ENCODE peak calls at places on chromosomes 7 and 10, in five cellular contexts. Q is GM13977, Z is lung, S is heart right ventricle, N is RWPE1. H is an unnamed sample.

GRCh38 chr7:884191-885003 is 8.0 kb downstream of the GET4 start:
- DNase-seq in N (no peak), Z (no peak), Q (no peak), S (no peak), H (no peak)

GRCh38 chr10:118112496-118113125 is 65.9 kb upstream of the RAB11FIP2 start:
- DNase-seq in S (no peak), N (no peak), Q (no peak), Z (no peak), H (no peak)

GRCh38 chr7:137878333-137878961 is 31.7 kb upstream of the DGKI start:
- DNase-seq in S (peak), N (no peak), Q (no peak), Z (no peak), H (no peak)

GRCh38 chr7:3107228-3107763 is 63.6 kb upstream of the CARD11 start:
- DNase-seq in Z (no peak), S (no peak), N (no peak), Q (no peak), H (no peak)

GRCh38 chr7:142478479-142479220 is 220.8 kb upstream of the PRSS58 start:
- DNase-seq in Z (no peak), S (no peak), N (peak), Q (peak), H (no peak)

GRCh38 chr7:139773372-139773771 is 4.4 kb downstream of the HIPK2 start:
- DNase-seq in Z (no peak), S (no peak), N (no peak), Q (peak), H (no peak)

GRCh38 chr7:16504019-16504418 is 22.6 kb upstream of the LRRC72 start:
- DNase-seq in Q (no peak), S (no peak), Z (no peak), N (no peak), H (no peak)

GRCh38 chr10:79244068-79244442 is 103.2 kb upstream of the PPIF start:
- DNase-seq in N (no peak), Q (peak), S (no peak), Z (no peak), H (no peak)

GRCh38 chr7:29086545-29086944 is 59.8 kb downstream of the CPVL start:
- DNase-seq in Z (no peak), S (no peak), Q (no peak), N (no peak), H (no peak)

GRCh38 chr10:15879058-15879457 is 18.8 kb upstream of the MINDY3 start:
- DNase-seq in S (no peak), N (peak), Q (peak), Z (no peak), H (no peak)

GRCh38 chr10:132665946-132666732 is 119.8 kb downstream of the NKX6-2 start:
- DNase-seq in N (peak), Z (no peak), S (no peak), Q (no peak), H (peak)

GRCh38 chr7:26466007-26466406 is 174.3 kb downstream of the SNX10 start:
- DNase-seq in Z (no peak), Q (no peak), N (no peak), S (no peak), H (no peak)

GRCh38 chr10:91652364-91652763 is 19.5 kb upstream of the PPP1R3C start:
- DNase-seq in Q (no peak), S (no peak), Z (no peak), N (peak), H (peak)

GRCh38 chr10:124701435-124701834 is 42.7 kb downstream of the FAM53B start:
- DNase-seq in Z (peak), Q (no peak), S (peak), N (no peak), H (no peak)

GRCh38 chr7:28260969-28261368 is 80.4 kb upstream of the JAZF1 start:
- DNase-seq in Q (no peak), N (no peak), S (no peak), Z (no peak), H (no peak)

GRCh38 chr7:138075350-138075749 is 909 bp upstream of the AKR1D1 start:
- DNase-seq in S (no peak), Z (no peak), Q (no peak), N (no peak), H (no peak)

GRCh38 chr10:689433-690226 is at the start of gene DIP2C:
- DNase-seq in S (peak), Z (peak), N (peak), Q (peak), H (peak)

GRCh38 chr7:42694894-42695553 is 216.8 kb downstream of the C7orf25 start:
- DNase-seq in S (no peak), Q (no peak), Z (no peak), N (no peak), H (peak)

GRCh38 chr7:66952343-66953043 is 31.5 kb downstream of the TMEM248 start:
- DNase-seq in Z (no peak), N (peak), S (no peak), Q (no peak), H (peak)

GRCh38 chr7:150351587-150352194 is 10.3 kb upstream of the RARRES2 start:
- DNase-seq in N (no peak), Z (no peak), S (no peak), Q (no peak), H (no peak)

GRCh38 chr7:44084695-44085094 is 2.4 kb upstream of the POLM start:
- DNase-seq in N (no peak), Q (no peak), S (no peak), Z (no peak), H (no peak)

GRCh38 chr7:107900496-107900895 is 9.5 kb downstream of the DLD start:
- DNase-seq in Z (no peak), S (no peak), Q (no peak), N (no peak), H (no peak)

GRCh38 chr10:86654411-86655172 is at the start of gene OPN4:
- DNase-seq in N (no peak), Q (no peak), Z (no peak), S (no peak), H (no peak)